ENCODE peak calls at places on chromosomes 16 and 17, in five cellular contexts. C is HuH-7; Q is activated CD8-positive, alpha-beta T cell treated with anti-CD3 and anti-CD28 coated beads, Interleukin-2, amount 10 ng/mL, durations not matched to agents 7 days and 5 days; T is T follicular helper cell; A is heart right ventricle. D is an unnamed sample.

GRCh38 chr17:36755586-36755985 is 154.2 kb downstream of the MRM1 start:
- DNase-seq in Q (peak), C (peak), A (no peak), T (peak), D (peak)

GRCh38 chr17:9002236-9002609 is 19.1 kb upstream of the NTN1 start:
- DNase-seq in Q (no peak), C (no peak), T (no peak), A (no peak), D (no peak)

GRCh38 chr16:12737563-12737962 is 66.1 kb downstream of the CPPED1 start:
- DNase-seq in A (no peak), C (no peak), Q (no peak), T (no peak), D (no peak)

GRCh38 chr16:3642397-3643094 is 11.9 kb upstream of the DNASE1 start:
- DNase-seq in C (no peak), A (no peak), Q (no peak), T (no peak), D (peak)

GRCh38 chr17:40517981-40518380 is 16.6 kb upstream of the TNS4 start:
- DNase-seq in C (no peak), Q (no peak), A (no peak), T (no peak), D (no peak)

GRCh38 chr16:57377080-57377841 is 5.0 kb downstream of the CX3CL1 start:
- DNase-seq in Q (peak), A (no peak), T (no peak), C (peak), D (no peak)

GRCh38 chr17:1769826-1770477 is 8.1 kb downstream of the SERPINF1 start:
- DNase-seq in A (no peak), T (no peak), Q (peak), C (no peak), D (no peak)

GRCh38 chr17:81491761-81492160 is 20.8 kb downstream of the ACTG1 start:
- DNase-seq in C (no peak), T (no peak), A (no peak), Q (no peak), D (no peak)

GRCh38 chr17:40472733-40473452 is 28.5 kb downstream of the TNS4 start:
- DNase-seq in T (no peak), A (no peak), C (no peak), Q (no peak), D (no peak)

GRCh38 chr16:11130978-11131665 is 124.9 kb downstream of the SOCS1 start:
- DNase-seq in Q (no peak), C (no peak), A (no peak), T (no peak), D (no peak)

D was measured in activated CD4-positive, alpha-beta memory T cell treated with anti-CD3 and anti-CD28 coated beads, Interleukin-2, amount 10 ng/mL, durations not matched to agents 7 days and 5 days.